ENCODE peak calls at places on chromosome 7, in five cellular contexts. T, B, Y, K and Q are unnamed samples.

GRCh38 chr7:77747718-77748117 is 50.5 kb downstream of the TMEM60 start:
- DNase-seq in B (no peak), K (no peak), Y (no peak), T (no peak), Q (no peak)

GRCh38 chr7:37756797-37757551 is 73.4 kb downstream of the GPR141 start:
- DNase-seq in K (no peak), Y (no peak), T (no peak), B (no peak), Q (no peak)

GRCh38 chr7:155799514-155799913 is 12.7 kb downstream of the SHH start:
- DNase-seq in Y (no peak), K (no peak), B (no peak), T (no peak), Q (no peak)

GRCh38 chr7:98805956-98806838 is 63.6 kb downstream of the TMEM130 start:
- DNase-seq in B (no peak), K (no peak), Y (no peak), T (no peak), Q (no peak)

GRCh38 chr7:73983437-73984164 is 44.4 kb upstream of the ELN start:
- DNase-seq in B (no peak), K (no peak), Y (no peak), T (no peak), Q (no peak)

GRCh38 chr7:134548877-134549276 is at the start of gene AKR1B15:
- DNase-seq in B (peak), Y (no peak), T (no peak), K (peak), Q (no peak)

GRCh38 chr7:107501593-107501992 is 31.7 kb downstream of the GPR22 start:
- DNase-seq in K (peak), B (no peak), T (peak), Y (no peak), Q (peak)

GRCh38 chr7:115477193-115477651 is 553.3 kb downstream of the TFEC start:
- DNase-seq in B (no peak), T (no peak), K (peak), Y (no peak), Q (no peak)

GRCh38 chr7:6350057-6350752 is 77.8 kb upstream of the CYTH3 start:
- DNase-seq in K (no peak), Y (no peak), T (no peak), B (no peak), Q (no peak)

GRCh38 chr7:88226886-88227516 is 7.2 kb upstream of the SRI start:
- DNase-seq in Y (no peak), T (no peak), B (peak), K (peak), Q (no peak)

GRCh38 chr7:64637521-64638445 is 28.1 kb upstream of the ZNF107 start:
- DNase-seq in Y (no peak), K (no peak), B (no peak), T (no peak), Q (no peak)

GRCh38 chr7:115851291-115851690 is 179.3 kb downstream of the TFEC start:
- DNase-seq in Y (no peak), B (peak), T (peak), K (peak), Q (no peak)

GRCh38 chr7:4642468-4643203 is 39.5 kb upstream of the FOXK1 start:
- DNase-seq in T (no peak), K (no peak), B (no peak), Y (no peak), Q (no peak)

GRCh38 chr7:7183833-7184463 is 1.6 kb downstream of the C1GALT1 start:
- DNase-seq in Y (no peak), K (peak), T (no peak), B (no peak), Q (no peak)

GRCh38 chr7:1855396-1856160 is 185.5 kb downstream of the ELFN1 start:
- DNase-seq in K (no peak), T (no peak), B (no peak), Y (no peak), Q (no peak)

GRCh38 chr7:26348987-26349809 is 57.5 kb downstream of the SNX10 start:
- DNase-seq in B (peak), T (no peak), Y (no peak), K (no peak), Q (no peak)

GRCh38 chr7:23658831-23659427 is 21.1 kb upstream of the FAM221A start:
- DNase-seq in B (no peak), K (no peak), T (no peak), Y (no peak), Q (no peak)

GRCh38 chr7:136869006-136869961 is 832 bp downstream of the CHRM2 start:
- DNase-seq in T (no peak), Y (no peak), K (peak), B (no peak), Q (no peak)

GRCh38 chr7:110308791-110309190 is 782.1 kb upstream of the LRRN3 start:
- DNase-seq in Y (no peak), B (no peak), K (no peak), T (no peak), Q (no peak)

GRCh38 chr7:155844019-155844453 is 31.8 kb upstream of the SHH start:
- DNase-seq in T (no peak), B (peak), K (no peak), Y (no peak), Q (no peak)

GRCh38 chr7:11607676-11608075 is 224.3 kb downstream of the THSD7A start:
- DNase-seq in T (peak), K (no peak), B (no peak), Y (no peak), Q (no peak)

GRCh38 chr7:1415389-1415990 is 43.8 kb downstream of the MICALL2 start:
- DNase-seq in Y (no peak), T (no peak), K (no peak), B (no peak), Q (no peak)

GRCh38 chr7:42332605-42333222 is 95.7 kb upstream of the GLI3 start:
- DNase-seq in Y (no peak), T (no peak), B (no peak), K (no peak), Q (no peak)

GRCh38 chr7:39644170-39644569 is 20.8 kb downstream of the RALA start:
- DNase-seq in T (no peak), B (no peak), Y (no peak), K (peak), Q (no peak)

GRCh38 chr7:134684165-134684564 is 37.5 kb downstream of the BPGM start:
- DNase-seq in Y (no peak), K (no peak), B (no peak), T (no peak), Q (no peak)

GRCh38 chr7:71484381-71484780 is 352.4 kb downstream of the GALNT17 start:
- DNase-seq in Y (no peak), B (no peak), T (no peak), K (no peak), Q (no peak)

GRCh38 chr7:19145429-19146201 is 394 bp upstream of the FERD3L start:
- DNase-seq in Y (no peak), B (no peak), T (no peak), K (no peak), Q (no peak)

GRCh38 chr7:105759670-105760548 is 116.5 kb downstream of the ATXN7L1 start:
- DNase-seq in B (peak), Y (no peak), T (peak), K (peak), Q (no peak)

GRCh38 chr7:115869225-115869624 is 161.3 kb downstream of the TFEC start:
- DNase-seq in Y (no peak), K (no peak), B (no peak), T (no peak), Q (no peak)

GRCh38 chr7:103902917-103903316 is 86.5 kb downstream of the RELN start:
- DNase-seq in Y (no peak), K (peak), B (no peak), T (no peak), Q (no peak)

GRCh38 chr7:102089175-102090098 is 197.2 kb upstream of the SH2B2 start:
- DNase-seq in B (no peak), K (no peak), Y (no peak), T (no peak), Q (no peak)

GRCh38 chr7:80134105-80134535 is 511 bp upstream of the GNAI1 start:
- DNase-seq in Y (peak), K (no peak), T (no peak), B (no peak), Q (no peak)

GRCh38 chr7:77536017-77536412 is 1.1 kb upstream of the PTPN12 start:
- DNase-seq in T (no peak), Y (no peak), K (no peak), B (no peak), Q (no peak)

GRCh38 chr7:46003896-46004875 is 83.1 kb upstream of the IGFBP3 start:
- DNase-seq in B (peak), T (no peak), K (peak), Y (no peak), Q (no peak)

GRCh38 chr7:7710469-7710868 is 7.9 kb downstream of the RPA3 start:
- DNase-seq in K (no peak), T (no peak), Y (no peak), B (no peak), Q (no peak)

GRCh38 chr7:100483728-100484635 is at the start of gene NYAP1:
- DNase-seq in Y (peak), T (no peak), K (peak), B (peak), Q (peak)

GRCh38 chr7:151311294-151311864 is 30.2 kb upstream of the NUB1 start:
- DNase-seq in Y (no peak), K (no peak), B (no peak), T (no peak), Q (no peak)